ENCODE peak calls at places on chromosomes 3 and 15, in nine cellular contexts. Q, K, I, T, L, G, W, Z and F are unnamed samples.

GRCh38 chr15:37246065-37246464 is 145.7 kb upstream of the MEIS2 start:
- DNase-seq in Q (no peak), K (no peak), I (no peak), T (no peak), L (no peak), G (no peak), W (peak), Z (no peak), F (no peak)

GRCh38 chr3:4730734-4731133 is 237.6 kb downstream of the ITPR1 start:
- DNase-seq in Q (no peak), K (no peak), I (no peak), T (no peak), L (no peak), G (peak), W (no peak), Z (peak), F (no peak)

GRCh38 chr15:31320022-31320421 is 6.6 kb upstream of the KLF13 start:
- DNase-seq in Q (no peak), K (no peak), I (no peak), T (no peak), L (no peak), G (no peak), W (no peak), Z (no peak), F (no peak)

GRCh38 chr3:147507638-147508286 is 98.6 kb downstream of the ZIC1 start:
- DNase-seq in Q (no peak), K (no peak), I (no peak), T (no peak), L (no peak), G (no peak), W (peak), Z (no peak), F (no peak)

GRCh38 chr3:126558336-126559071 is at the start of gene C3orf22:
- DNase-seq in Q (no peak), K (peak), I (peak), T (no peak), L (no peak), G (no peak), W (no peak), Z (no peak), F (no peak)

GRCh38 chr3:108590443-108590842 is 921 bp downstream of the DZIP3 start:
- DNase-seq in Q (no peak), K (no peak), I (no peak), T (no peak), L (no peak), G (peak), W (peak), Z (no peak), F (no peak)

GRCh38 chr3:190038050-190038631 is 82.6 kb downstream of the P3H2 start:
- DNase-seq in Q (peak), K (peak), I (no peak), T (peak), L (no peak), G (peak), W (peak), Z (no peak), F (peak)

GRCh38 chr3:188037116-188037718 is 116.7 kb upstream of the LPP start:
- DNase-seq in Q (no peak), K (no peak), I (no peak), T (peak), L (no peak), G (peak), W (peak), Z (no peak), F (no peak)

GRCh38 chr15:42994546-42994945 is 74.0 kb upstream of the TTBK2 start:
- DNase-seq in Q (no peak), K (no peak), I (no peak), T (no peak), L (no peak), G (peak), W (peak), Z (no peak), F (no peak)

GRCh38 chr3:72580246-72580756 is 267.9 kb downstream of the SHQ1 start:
- DNase-seq in Q (no peak), K (no peak), I (no peak), T (no peak), L (no peak), G (no peak), W (no peak), Z (no peak), F (no peak)

GRCh38 chr15:45660231-45660979 is 25.6 kb downstream of the SQOR start:
- DNase-seq in Q (no peak), K (peak), I (no peak), T (no peak), L (no peak), G (peak), W (no peak), Z (no peak), F (no peak)

GRCh38 chr3:44050051-44050570 is 191.6 kb upstream of the TOPAZ1 start:
- DNase-seq in Q (no peak), K (no peak), I (no peak), T (no peak), L (no peak), G (no peak), W (no peak), Z (peak), F (no peak)